ENCODE peak calls at places on chromosomes 13 and 19, in four cellular contexts. One of them, this sample, is unnamed.

GRCh38 chr19:6861683-6862286 is 25.6 kb upstream of the ADGRE1 start:
- DNase-seq in B cell: no peak
- DNase-seq in H1: no peak
- DNase-seq in neural progenitor cell: no peak
- DNase-seq in this sample: no peak

GRCh38 chr13:67341406-67341805 is 111.3 kb upstream of the PCDH9 start:
- DNase-seq in H1: no peak
- DNase-seq in B cell: no peak
- DNase-seq in neural progenitor cell: no peak
- DNase-seq in this sample: no peak

GRCh38 chr19:2814426-2814825 is 5.2 kb upstream of the ZNF554 start:
- DNase-seq in H1: no peak
- DNase-seq in neural progenitor cell: no peak
- DNase-seq in B cell: peak
- DNase-seq in this sample: peak

GRCh38 chr13:44930907-44931676 is 58.2 kb downstream of the NUFIP1 start:
- DNase-seq in neural progenitor cell: peak
- DNase-seq in H1: no peak
- DNase-seq in B cell: no peak
- DNase-seq in this sample: no peak

GRCh38 chr13:100182894-100183490 is 94.1 kb downstream of the PCCA start:
- DNase-seq in neural progenitor cell: no peak
- DNase-seq in B cell: no peak
- DNase-seq in H1: no peak
- DNase-seq in this sample: no peak

GRCh38 chr19:38429055-38429810 is 3.2 kb upstream of the RASGRP4 start:
- DNase-seq in B cell: no peak
- DNase-seq in neural progenitor cell: no peak
- DNase-seq in H1: no peak
- DNase-seq in this sample: no peak

GRCh38 chr13:32362574-32362973 is 47.3 kb downstream of the BRCA2 start:
- DNase-seq in H1: no peak
- DNase-seq in neural progenitor cell: no peak
- DNase-seq in B cell: no peak
- DNase-seq in this sample: no peak

GRCh38 chr19:31675187-31675913 is 326.1 kb upstream of the TSHZ3 start:
- DNase-seq in H1: no peak
- DNase-seq in B cell: no peak
- DNase-seq in neural progenitor cell: no peak
- DNase-seq in this sample: no peak

GRCh38 chr13:44932171-44932849 is 57.0 kb downstream of the NUFIP1 start:
- DNase-seq in neural progenitor cell: no peak
- DNase-seq in B cell: no peak
- DNase-seq in H1: no peak
- DNase-seq in this sample: no peak

GRCh38 chr13:108859202-108860012 is 230.0 kb downstream of the MYO16 start:
- DNase-seq in H1: no peak
- DNase-seq in neural progenitor cell: no peak
- DNase-seq in B cell: no peak
- DNase-seq in this sample: no peak

GRCh38 chr13:33931397-33931987 is 113.5 kb downstream of the RFC3 start:
- DNase-seq in B cell: no peak
- DNase-seq in neural progenitor cell: peak
- DNase-seq in H1: no peak
- DNase-seq in this sample: no peak

GRCh38 chr13:91169641-91170040 is 177.8 kb upstream of the MIR17HG start:
- DNase-seq in H1: no peak
- DNase-seq in B cell: no peak
- DNase-seq in neural progenitor cell: peak
- DNase-seq in this sample: no peak

GRCh38 chr19:18995804-18996241 is 37.5 kb downstream of the SUGP2 start:
- DNase-seq in B cell: no peak
- DNase-seq in H1: peak
- DNase-seq in neural progenitor cell: peak
- DNase-seq in this sample: peak

GRCh38 chr13:32010137-32010536 is 21.4 kb upstream of the FRY start:
- DNase-seq in H1: no peak
- DNase-seq in B cell: no peak
- DNase-seq in neural progenitor cell: no peak
- DNase-seq in this sample: no peak

GRCh38 chr13:21318891-21319532 is 140.1 kb downstream of the ZDHHC20 start:
- DNase-seq in B cell: no peak
- DNase-seq in neural progenitor cell: no peak
- DNase-seq in H1: no peak
- DNase-seq in this sample: no peak

GRCh38 chr13:57632276-57633140 is 964 bp downstream of the PCDH17 start:
- DNase-seq in neural progenitor cell: peak
- DNase-seq in B cell: peak
- DNase-seq in H1: no peak
- DNase-seq in this sample: no peak

GRCh38 chr13:37014609-37015008 is 14.0 kb downstream of the EXOSC8 start:
- DNase-seq in neural progenitor cell: no peak
- DNase-seq in H1: no peak
- DNase-seq in B cell: no peak
- DNase-seq in this sample: no peak

GRCh38 chr19:17209126-17210036 is 5.8 kb upstream of the USE1 start:
- DNase-seq in B cell: peak
- DNase-seq in neural progenitor cell: peak
- DNase-seq in H1: peak
- DNase-seq in this sample: no peak

GRCh38 chr19:16530540-16531379 is 11.5 kb downstream of the CHERP start:
- DNase-seq in neural progenitor cell: no peak
- DNase-seq in B cell: peak
- DNase-seq in H1: no peak
- DNase-seq in this sample: no peak

GRCh38 chr13:34467450-34468083 is 474.5 kb upstream of the NBEA start:
- DNase-seq in H1: no peak
- DNase-seq in B cell: no peak
- DNase-seq in neural progenitor cell: no peak
- DNase-seq in this sample: no peak

GRCh38 chr13:112152846-112153245 is 85.9 kb downstream of the SOX1 start:
- DNase-seq in neural progenitor cell: no peak
- DNase-seq in H1: no peak
- DNase-seq in B cell: no peak
- DNase-seq in this sample: no peak

GRCh38 chr13:41960195-41960699 is 662 bp downstream of the VWA8 start:
- DNase-seq in neural progenitor cell: no peak
- DNase-seq in B cell: no peak
- DNase-seq in H1: no peak
- DNase-seq in this sample: peak

GRCh38 chr13:44013666-44014291 is 134.1 kb downstream of the LACC1 start:
- DNase-seq in neural progenitor cell: no peak
- DNase-seq in H1: no peak
- DNase-seq in B cell: no peak
- DNase-seq in this sample: no peak

GRCh38 chr13:21465710-21466160 is 6.6 kb upstream of the ZDHHC20 start:
- DNase-seq in neural progenitor cell: peak
- DNase-seq in H1: no peak
- DNase-seq in B cell: no peak
- DNase-seq in this sample: no peak

GRCh38 chr19:38715540-38715939 is 28.7 kb downstream of the CAPN12 start:
- DNase-seq in neural progenitor cell: no peak
- DNase-seq in B cell: no peak
- DNase-seq in H1: no peak
- DNase-seq in this sample: no peak

GRCh38 chr13:114017028-114017630 is 43.3 kb upstream of the C13orf46 start:
- DNase-seq in H1: no peak
- DNase-seq in B cell: no peak
- DNase-seq in neural progenitor cell: peak
- DNase-seq in this sample: no peak

GRCh38 chr19:13920940-13921744 is 15.1 kb downstream of the CC2D1A start:
- DNase-seq in B cell: no peak
- DNase-seq in H1: no peak
- DNase-seq in neural progenitor cell: peak
- DNase-seq in this sample: no peak

GRCh38 chr13:47114030-47114429 is 217.2 kb upstream of the HTR2A start:
- DNase-seq in neural progenitor cell: peak
- DNase-seq in H1: no peak
- DNase-seq in B cell: no peak
- DNase-seq in this sample: no peak

GRCh38 chr19:8233370-8233769 is 24.2 kb downstream of the CERS4 start:
- DNase-seq in H1: no peak
- DNase-seq in neural progenitor cell: no peak
- DNase-seq in B cell: no peak
- DNase-seq in this sample: no peak

GRCh38 chr19:53545271-53546065 is 7.5 kb downstream of the ZNF331 start:
- DNase-seq in neural progenitor cell: no peak
- DNase-seq in B cell: no peak
- DNase-seq in H1: no peak
- DNase-seq in this sample: no peak

GRCh38 chr19:37931941-37932655 is 25.1 kb downstream of the SIPA1L3 start:
- DNase-seq in B cell: peak
- DNase-seq in H1: peak
- DNase-seq in neural progenitor cell: peak
- DNase-seq in this sample: no peak

GRCh38 chr19:611506-611869 is 21.8 kb downstream of the HCN2 start:
- DNase-seq in H1: no peak
- DNase-seq in neural progenitor cell: no peak
- DNase-seq in B cell: no peak
- DNase-seq in this sample: no peak

GRCh38 chr19:51099070-51099382 is 9.2 kb downstream of the CTU1 start:
- DNase-seq in B cell: no peak
- DNase-seq in H1: no peak
- DNase-seq in neural progenitor cell: no peak
- DNase-seq in this sample: no peak

GRCh38 chr13:44191504-44192171 is 182.0 kb upstream of the SERP2 start:
- DNase-seq in B cell: no peak
- DNase-seq in neural progenitor cell: peak
- DNase-seq in H1: no peak
- DNase-seq in this sample: no peak

GRCh38 chr13:92537485-92537884 is 689.1 kb upstream of the GPC6 start:
- DNase-seq in neural progenitor cell: no peak
- DNase-seq in B cell: no peak
- DNase-seq in H1: no peak
- DNase-seq in this sample: no peak

GRCh38 chr19:48255376-48256303 is at the start of gene CARD8:
- DNase-seq in H1: peak
- DNase-seq in B cell: peak
- DNase-seq in neural progenitor cell: peak
- DNase-seq in this sample: no peak
- TF ChIP-seq CTCF in H1: no peak
- TF ChIP-seq CTCF in B cell: no peak
- TF ChIP-seq CTCF in neural progenitor cell: peak
- TF ChIP-seq CTCF in this sample: no peak

GRCh38 chr19:47813995-47814328 is 7.8 kb upstream of the CRX start:
- DNase-seq in H1: no peak
- DNase-seq in B cell: no peak
- DNase-seq in neural progenitor cell: no peak
- DNase-seq in this sample: no peak
- TF ChIP-seq CTCF in H1: no peak
- TF ChIP-seq CTCF in B cell: peak
- TF ChIP-seq CTCF in neural progenitor cell: no peak
- TF ChIP-seq CTCF in this sample: no peak

GRCh38 chr13:96216543-96216942 is 126.6 kb downstream of the HS6ST3 start:
- DNase-seq in neural progenitor cell: no peak
- DNase-seq in B cell: no peak
- DNase-seq in H1: no peak
- DNase-seq in this sample: no peak
- TF ChIP-seq CTCF in neural progenitor cell: peak
- TF ChIP-seq CTCF in B cell: no peak
- TF ChIP-seq CTCF in H1: peak
- TF ChIP-seq CTCF in this sample: no peak

DNA sequence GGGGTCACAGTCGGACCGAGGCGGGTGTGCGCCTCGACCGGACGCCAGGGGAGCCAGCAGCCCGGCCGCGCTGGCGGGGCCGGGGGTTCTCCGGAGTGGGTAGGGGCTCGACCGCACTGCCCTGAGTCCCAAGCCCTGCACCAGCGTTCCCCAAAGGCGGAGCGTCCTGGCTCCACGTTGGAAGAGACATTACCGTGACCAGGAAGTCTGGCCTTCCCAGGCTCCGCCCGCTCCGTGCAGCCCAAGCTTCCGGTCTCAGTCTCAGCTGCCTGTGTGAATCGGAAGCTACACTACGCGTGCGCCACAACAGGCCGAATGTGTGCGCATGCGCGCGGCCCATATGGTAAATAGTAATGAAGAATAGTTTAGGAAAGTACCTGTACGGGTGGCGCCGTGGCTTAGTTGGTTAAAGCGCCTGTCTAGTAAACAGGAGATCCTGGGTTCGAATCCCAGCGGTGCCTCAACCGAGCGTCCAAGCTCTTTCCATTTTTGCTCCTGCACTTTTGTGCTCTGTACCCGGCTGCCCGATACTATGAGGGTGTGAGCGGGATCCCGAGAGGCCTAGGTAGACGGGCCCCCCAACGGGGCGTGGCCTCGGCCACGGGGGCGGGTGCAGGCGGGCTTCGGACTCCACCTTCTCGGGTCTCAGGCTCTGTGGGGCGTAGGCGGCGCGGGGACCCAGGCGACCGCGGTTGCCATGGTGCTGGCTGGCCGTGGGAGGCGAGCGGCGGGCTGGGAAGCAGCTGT is 17.3 kb upstream of the LRP3 start:
- DNase-seq in H1: peak
- DNase-seq in B cell: peak
- DNase-seq in neural progenitor cell: peak
- DNase-seq in this sample: peak
- TF ChIP-seq CTCF in H1: no peak
- TF ChIP-seq CTCF in B cell: no peak
- TF ChIP-seq CTCF in neural progenitor cell: peak
- TF ChIP-seq CTCF in this sample: no peak

GRCh38 chr13:75566658-75567057 is 17.1 kb downstream of the UCHL3 start:
- DNase-seq in B cell: no peak
- DNase-seq in H1: no peak
- DNase-seq in neural progenitor cell: no peak
- DNase-seq in this sample: no peak
- TF ChIP-seq CTCF in B cell: no peak
- TF ChIP-seq CTCF in H1: no peak
- TF ChIP-seq CTCF in neural progenitor cell: peak
- TF ChIP-seq CTCF in this sample: peak

This sample was measured in D721Med.